ENCODE peak calls at places on chromosome 7, in six cellular contexts. One of them, this sample, is unnamed.
A peak's percentile ranks its signal among the peaks of the same experiment; 100 is the strongest.

GRCh38 chr7:135277161-135277560 is 43.5 kb downstream of the STRA8 start:
- DNase-seq in psoas muscle: no peak
- DNase-seq in spleen: no peak
- DNase-seq in OCI-LY7: no peak
- DNase-seq in lower leg skin: peak; percentile 72
- DNase-seq in heart left ventricle: no peak
- DNase-seq in this sample: no peak

GRCh38 chr7:102292813-102293798 is 6.4 kb downstream of the SH2B2 start:
- DNase-seq in psoas muscle: no peak
- DNase-seq in spleen: no peak
- DNase-seq in OCI-LY7: no peak
- DNase-seq in lower leg skin: no peak
- DNase-seq in heart left ventricle: no peak
- DNase-seq in this sample: no peak

GRCh38 chr7:23938937-23939552 is 229.0 kb downstream of the STK31 start:
- DNase-seq in psoas muscle: no peak
- DNase-seq in spleen: no peak
- DNase-seq in OCI-LY7: peak; percentile 12
- DNase-seq in lower leg skin: no peak
- DNase-seq in heart left ventricle: no peak
- DNase-seq in this sample: peak; percentile 30

GRCh38 chr7:112708236-112708635 is 82.0 kb downstream of the TMEM168 start:
- DNase-seq in psoas muscle: no peak
- DNase-seq in spleen: no peak
- DNase-seq in OCI-LY7: no peak
- DNase-seq in lower leg skin: no peak
- DNase-seq in heart left ventricle: no peak
- DNase-seq in this sample: no peak

GRCh38 chr7:104980440-104980839 is 33.6 kb upstream of the KMT2E start:
- DNase-seq in psoas muscle: no peak
- DNase-seq in spleen: no peak
- DNase-seq in OCI-LY7: no peak
- DNase-seq in lower leg skin: no peak
- DNase-seq in heart left ventricle: no peak
- DNase-seq in this sample: no peak

GRCh38 chr7:35268953-35269352 is 15.1 kb upstream of the TBX20 start:
- DNase-seq in psoas muscle: no peak
- DNase-seq in spleen: no peak
- DNase-seq in OCI-LY7: no peak
- DNase-seq in lower leg skin: no peak
- DNase-seq in heart left ventricle: no peak
- DNase-seq in this sample: no peak

GRCh38 chr7:2483495-2483894 is 7.3 kb upstream of the GRIFIN start:
- DNase-seq in psoas muscle: no peak
- DNase-seq in spleen: no peak
- DNase-seq in OCI-LY7: no peak
- DNase-seq in lower leg skin: no peak
- DNase-seq in heart left ventricle: no peak
- DNase-seq in this sample: no peak

GRCh38 chr7:33903770-33904679 is 1.3 kb upstream of the BMPER start:
- DNase-seq in psoas muscle: peak; percentile 53
- DNase-seq in spleen: peak; percentile 71
- DNase-seq in OCI-LY7: no peak
- DNase-seq in lower leg skin: no peak
- DNase-seq in heart left ventricle: peak; percentile 21
- DNase-seq in this sample: peak; percentile 30

GRCh38 chr7:157816526-157817250 is 479.9 kb downstream of the DNAJB6 start:
- DNase-seq in psoas muscle: no peak
- DNase-seq in spleen: peak; percentile 58
- DNase-seq in OCI-LY7: no peak
- DNase-seq in lower leg skin: no peak
- DNase-seq in heart left ventricle: no peak
- DNase-seq in this sample: no peak

GRCh38 chr7:47470567-47471357 is 111.1 kb downstream of the TNS3 start:
- DNase-seq in psoas muscle: no peak
- DNase-seq in spleen: no peak
- DNase-seq in OCI-LY7: no peak
- DNase-seq in lower leg skin: no peak
- DNase-seq in heart left ventricle: no peak
- DNase-seq in this sample: no peak

GRCh38 chr7:30437823-30438574 is 40.6 kb downstream of the NOD1 start:
- DNase-seq in psoas muscle: no peak
- DNase-seq in spleen: no peak
- DNase-seq in OCI-LY7: no peak
- DNase-seq in lower leg skin: peak; percentile 59
- DNase-seq in heart left ventricle: no peak
- DNase-seq in this sample: no peak

GRCh38 chr7:128938524-128939074 is 872 bp downstream of the IRF5 start:
- DNase-seq in psoas muscle: no peak
- DNase-seq in spleen: peak; percentile 88
- DNase-seq in OCI-LY7: no peak
- DNase-seq in lower leg skin: peak; percentile 86
- DNase-seq in heart left ventricle: no peak
- DNase-seq in this sample: no peak

GRCh38 chr7:39645482-39646407 is 22.4 kb downstream of the RALA start:
- DNase-seq in psoas muscle: no peak
- DNase-seq in spleen: no peak
- DNase-seq in OCI-LY7: no peak
- DNase-seq in lower leg skin: no peak
- DNase-seq in heart left ventricle: no peak
- DNase-seq in this sample: no peak

GRCh38 chr7:128192497-128193142 is 48.5 kb upstream of the LEP start:
- DNase-seq in psoas muscle: no peak
- DNase-seq in spleen: no peak
- DNase-seq in OCI-LY7: no peak
- DNase-seq in lower leg skin: peak; percentile 3
- DNase-seq in heart left ventricle: no peak
- DNase-seq in this sample: no peak

GRCh38 chr7:1845536-1846311 is 175.6 kb downstream of the ELFN1 start:
- DNase-seq in psoas muscle: no peak
- DNase-seq in spleen: peak; percentile 62
- DNase-seq in OCI-LY7: no peak
- DNase-seq in lower leg skin: peak; percentile 72
- DNase-seq in heart left ventricle: no peak
- DNase-seq in this sample: no peak

GRCh38 chr7:22851140-22851539 is 28.5 kb upstream of the TOMM7 start:
- DNase-seq in psoas muscle: no peak
- DNase-seq in spleen: no peak
- DNase-seq in OCI-LY7: no peak
- DNase-seq in lower leg skin: no peak
- DNase-seq in heart left ventricle: no peak
- DNase-seq in this sample: no peak

GRCh38 chr7:92058040-92058439 is 76.2 kb downstream of the CYP51A1 start:
- DNase-seq in psoas muscle: no peak
- DNase-seq in spleen: no peak
- DNase-seq in OCI-LY7: peak; percentile 15
- DNase-seq in lower leg skin: no peak
- DNase-seq in heart left ventricle: no peak
- DNase-seq in this sample: no peak

GRCh38 chr7:27152816-27153486 is 568 bp upstream of the HOXA3 start:
- DNase-seq in psoas muscle: no peak
- DNase-seq in spleen: peak; percentile 59
- DNase-seq in OCI-LY7: no peak
- DNase-seq in lower leg skin: no peak
- DNase-seq in heart left ventricle: no peak
- DNase-seq in this sample: no peak

GRCh38 chr7:67535590-67535989 is 539.0 kb downstream of the TYW1 start:
- DNase-seq in psoas muscle: no peak
- DNase-seq in spleen: no peak
- DNase-seq in OCI-LY7: no peak
- DNase-seq in lower leg skin: no peak
- DNase-seq in heart left ventricle: no peak
- DNase-seq in this sample: no peak

GRCh38 chr7:80654887-80655340 is 16.5 kb downstream of the CD36 start:
- DNase-seq in psoas muscle: no peak
- DNase-seq in spleen: no peak
- DNase-seq in OCI-LY7: no peak
- DNase-seq in lower leg skin: no peak
- DNase-seq in heart left ventricle: no peak
- DNase-seq in this sample: no peak

GRCh38 chr7:38478404-38478803 is 152.8 kb downstream of the AMPH start:
- DNase-seq in psoas muscle: no peak
- DNase-seq in spleen: no peak
- DNase-seq in OCI-LY7: no peak
- DNase-seq in lower leg skin: no peak
- DNase-seq in heart left ventricle: no peak
- DNase-seq in this sample: no peak

GRCh38 chr7:12294701-12295100 is 83.6 kb downstream of the TMEM106B start:
- DNase-seq in psoas muscle: no peak
- DNase-seq in spleen: no peak
- DNase-seq in OCI-LY7: no peak
- DNase-seq in lower leg skin: no peak
- DNase-seq in heart left ventricle: no peak
- DNase-seq in this sample: no peak

GRCh38 chr7:12289996-12290395 is 78.9 kb downstream of the TMEM106B start:
- DNase-seq in psoas muscle: no peak
- DNase-seq in spleen: no peak
- DNase-seq in OCI-LY7: no peak
- DNase-seq in lower leg skin: no peak
- DNase-seq in heart left ventricle: no peak
- DNase-seq in this sample: no peak

GRCh38 chr7:12287886-12288285 is 76.8 kb downstream of the TMEM106B start:
- DNase-seq in psoas muscle: no peak
- DNase-seq in spleen: no peak
- DNase-seq in OCI-LY7: no peak
- DNase-seq in lower leg skin: no peak
- DNase-seq in heart left ventricle: no peak
- DNase-seq in this sample: no peak

GRCh38 chr7:12296051-12296570 is 85.0 kb downstream of the TMEM106B start:
- DNase-seq in psoas muscle: no peak
- DNase-seq in spleen: no peak
- DNase-seq in OCI-LY7: no peak
- DNase-seq in lower leg skin: no peak
- DNase-seq in heart left ventricle: no peak
- DNase-seq in this sample: no peak

DNA sequence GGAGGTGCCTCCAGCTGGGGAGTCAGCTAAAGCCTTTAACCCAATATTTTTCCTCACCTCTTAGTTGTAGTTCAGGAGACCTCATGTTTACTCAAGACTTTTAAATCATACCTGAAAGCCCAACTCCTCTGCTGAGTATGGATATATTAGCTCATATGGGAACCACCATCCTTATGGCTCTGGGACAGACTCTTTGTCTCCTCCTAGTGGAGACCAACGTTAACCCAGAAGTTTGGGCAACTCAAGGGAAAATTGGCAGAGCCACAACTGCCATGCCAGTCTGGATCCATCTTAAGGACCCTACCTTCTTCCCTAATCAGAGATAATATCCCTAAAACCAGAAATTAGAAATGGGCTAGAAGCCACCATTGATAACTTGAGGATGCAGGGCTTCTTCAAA is 80.8 kb downstream of the TMEM106B start:
- DNase-seq in psoas muscle: no peak
- DNase-seq in spleen: no peak
- DNase-seq in OCI-LY7: no peak
- DNase-seq in lower leg skin: no peak
- DNase-seq in heart left ventricle: no peak
- DNase-seq in this sample: no peak
- TF ChIP-seq CTCF in psoas muscle: no peak
- TF ChIP-seq CTCF in spleen: no peak
- TF ChIP-seq CTCF in OCI-LY7: peak; percentile 68
- TF ChIP-seq CTCF in lower leg skin: no peak
- TF ChIP-seq CTCF in heart left ventricle: peak; percentile 15
- TF ChIP-seq CTCF in this sample: peak; percentile 16

GRCh38 chr7:137302075-137302474 is 41.5 kb downstream of the PTN start:
- DNase-seq in psoas muscle: no peak
- DNase-seq in spleen: no peak
- DNase-seq in OCI-LY7: no peak
- DNase-seq in lower leg skin: no peak
- DNase-seq in heart left ventricle: no peak
- DNase-seq in this sample: no peak

DNA sequence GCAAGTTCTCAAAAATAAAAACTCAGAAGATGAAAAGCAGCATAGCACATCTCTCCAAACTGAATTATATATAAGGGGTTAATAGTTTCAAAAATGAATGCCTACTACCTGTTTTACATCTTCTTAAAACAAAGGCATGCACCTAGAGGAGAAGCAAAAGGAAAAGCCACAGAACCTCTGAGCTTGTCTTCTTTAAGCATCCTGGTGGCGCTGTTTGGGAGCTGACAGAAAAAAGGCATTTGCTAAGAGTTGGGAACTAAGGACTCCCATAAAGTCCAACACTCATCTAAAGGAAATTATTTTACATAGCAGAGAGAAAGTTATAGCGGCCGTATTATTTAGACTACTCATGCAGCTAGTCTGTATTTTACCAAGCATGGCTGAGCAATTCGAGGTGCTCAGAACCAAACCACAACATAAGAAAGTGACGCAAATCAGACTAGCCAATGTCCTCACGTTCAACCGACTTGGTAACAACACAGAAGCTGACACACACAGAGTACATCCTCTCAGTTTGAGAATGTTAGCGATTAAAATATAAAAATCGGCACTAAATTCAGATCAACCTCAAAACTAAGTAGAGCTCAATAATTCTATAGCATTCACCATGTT is 38.8 kb downstream of the PTN start:
- DNase-seq in psoas muscle: no peak
- DNase-seq in spleen: no peak
- DNase-seq in OCI-LY7: no peak
- DNase-seq in lower leg skin: no peak
- DNase-seq in heart left ventricle: no peak
- DNase-seq in this sample: no peak
- TF ChIP-seq CTCF in psoas muscle: no peak
- TF ChIP-seq CTCF in spleen: no peak
- TF ChIP-seq CTCF in OCI-LY7: no peak
- TF ChIP-seq CTCF in lower leg skin: no peak
- TF ChIP-seq CTCF in heart left ventricle: no peak
- TF ChIP-seq CTCF in this sample: no peak

GRCh38 chr7:65477326-65477725 is 103.7 kb downstream of the ZNF92 start:
- DNase-seq in psoas muscle: no peak
- DNase-seq in spleen: no peak
- DNase-seq in OCI-LY7: peak; percentile 60
- DNase-seq in lower leg skin: no peak
- DNase-seq in heart left ventricle: no peak
- DNase-seq in this sample: no peak
- TF ChIP-seq CTCF in psoas muscle: no peak
- TF ChIP-seq CTCF in spleen: no peak
- TF ChIP-seq CTCF in OCI-LY7: peak; percentile 61
- TF ChIP-seq CTCF in lower leg skin: no peak
- TF ChIP-seq CTCF in heart left ventricle: no peak
- TF ChIP-seq CTCF in this sample: no peak

DNA sequence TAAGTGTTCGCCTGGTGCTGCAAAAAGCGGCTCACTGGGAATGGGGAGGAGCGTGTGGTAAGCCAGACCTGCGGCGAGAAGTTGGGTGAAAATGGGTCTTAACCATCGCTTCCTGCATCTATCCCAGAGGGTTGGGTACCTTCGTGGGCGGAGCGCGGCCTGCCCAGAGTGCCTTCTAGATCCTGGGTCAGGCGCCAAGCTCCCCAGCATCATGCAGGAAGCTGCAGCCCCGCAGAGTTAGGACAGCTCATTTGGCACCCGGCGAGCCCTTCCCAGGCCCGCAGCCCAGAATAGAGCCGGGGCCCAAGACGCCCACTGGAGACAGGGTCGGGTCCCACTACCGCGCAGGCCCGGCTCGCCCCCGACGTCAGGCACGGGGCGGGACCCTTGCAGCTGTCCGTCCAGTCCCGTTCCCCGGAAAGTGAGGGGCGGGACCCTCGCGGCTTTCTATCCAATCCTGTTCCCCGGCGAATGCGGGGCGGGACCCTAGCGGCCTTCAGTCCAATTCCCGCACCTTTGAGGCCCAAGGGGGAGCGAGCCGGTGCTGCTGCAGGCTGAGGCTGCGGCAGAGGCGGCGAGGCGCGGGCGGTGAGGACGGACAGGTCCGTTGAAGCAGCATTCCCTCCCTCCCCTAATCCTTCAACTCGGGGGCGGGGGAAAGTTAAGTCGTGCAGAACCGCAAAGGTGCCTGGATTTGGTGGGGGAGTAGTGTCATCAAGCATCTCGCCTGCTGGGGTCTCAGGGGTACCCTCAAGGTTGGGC is at the start of gene CROT:
- DNase-seq in psoas muscle: peak; percentile 97
- DNase-seq in spleen: peak; percentile 98
- DNase-seq in OCI-LY7: peak; percentile 95
- DNase-seq in lower leg skin: peak; percentile 99
- DNase-seq in heart left ventricle: peak; percentile 97
- DNase-seq in this sample: peak; percentile 94
- TF ChIP-seq CTCF in psoas muscle: no peak
- TF ChIP-seq CTCF in spleen: no peak
- TF ChIP-seq CTCF in OCI-LY7: no peak
- TF ChIP-seq CTCF in lower leg skin: no peak
- TF ChIP-seq CTCF in heart left ventricle: no peak
- TF ChIP-seq CTCF in this sample: no peak

This sample was measured in GM13976.